ENCODE peak calls at places on chromosome 7, in four cellular contexts. I, X, S and E are unnamed samples.

GRCh38 chr7:95874129-95874528 is 101.8 kb downstream of the DYNC1I1 start:
- DNase-seq in I (no peak), X (no peak), S (no peak), E (no peak)

GRCh38 chr7:137325927-137326326 is 17.6 kb downstream of the PTN start:
- DNase-seq in I (no peak), X (no peak), S (no peak), E (no peak)

GRCh38 chr7:8133955-8134733 is 127.8 kb downstream of the ICA1 start:
- DNase-seq in I (peak; percentile 91), X (no peak), S (no peak), E (no peak)

GRCh38 chr7:82319674-82320118 is 123.9 kb downstream of the CACNA2D1 start:
- DNase-seq in I (peak; percentile 26), X (peak; percentile 78), S (peak; percentile 64), E (peak; percentile 76)

GRCh38 chr7:99504281-99504602 is 220 bp upstream of the ZKSCAN5 start:
- DNase-seq in I (peak; percentile 83), X (no peak), S (peak; percentile 98), E (no peak)

GRCh38 chr7:104482362-104483042 is 154.1 kb downstream of the LHFPL3 start:
- DNase-seq in I (no peak), X (no peak), S (no peak), E (no peak)

GRCh38 chr7:3149231-3149960 is 105.7 kb upstream of the CARD11 start:
- DNase-seq in I (no peak), X (no peak), S (no peak), E (no peak)

GRCh38 chr7:354597-355470 is 64.9 kb downstream of the FOXL3 start:
- DNase-seq in I (no peak), X (no peak), S (no peak), E (no peak)